ENCODE peak calls at places on chromosomes 1 and 21, in seven cellular contexts. X is K562, V is DND-41, A is left lung, U is astrocyte of the spinal cord, S is cardiac fibroblast, D is tibial nerve. C is an unnamed sample.

GRCh38 chr1:164563821-164564251 is 4.9 kb downstream of the PBX1 start:
- DNase-seq in V (no peak), U (peak; percentile 48), D (no peak), X (no peak), S (peak; percentile 48), A (no peak), C (no peak)

GRCh38 chr1:24902471-24902891 is 27.6 kb downstream of the RUNX3 start:
- DNase-seq in X (no peak), S (no peak), D (no peak), V (no peak), A (no peak), U (no peak), C (no peak)

GRCh38 chr1:11070876-11071275 is 11.1 kb upstream of the SRM start:
- DNase-seq in A (no peak), D (no peak), U (no peak), X (no peak), V (no peak), S (no peak), C (peak; percentile 36)

GRCh38 chr1:184158911-184159701 is 107.6 kb downstream of the TSEN15 start:
- DNase-seq in V (no peak), A (no peak), U (no peak), D (no peak), S (no peak), X (no peak), C (no peak)

GRCh38 chr21:33751120-33751519 is 108.8 kb downstream of the ITSN1 start:
- DNase-seq in X (peak; percentile 81), D (no peak), V (no peak), S (peak; percentile 63), U (no peak), A (no peak), C (no peak)

GRCh38 chr1:184910596-184910995 is 63.7 kb downstream of the NIBAN1 start:
- DNase-seq in V (no peak), D (peak; percentile 83), S (peak; percentile 80), X (no peak), A (no peak), U (no peak), C (no peak)

GRCh38 chr1:216314369-216315095 is 108.7 kb downstream of the USH2A start:
- DNase-seq in X (no peak), U (peak; percentile 17), A (no peak), V (no peak), S (peak; percentile 64), D (no peak), C (no peak)

GRCh38 chr1:151067185-151067584 is 3.4 kb upstream of the GABPB2 start:
- DNase-seq in A (no peak), X (no peak), U (no peak), D (no peak), V (no peak), S (no peak), C (no peak)

GRCh38 chr1:223748773-223749733 is 36.7 kb downstream of the CAPN2 start:
- DNase-seq in A (peak; percentile 95), X (peak; percentile 77), S (peak; percentile 66), V (peak; percentile 49), U (peak; percentile 72), D (peak; percentile 56), C (peak; percentile 94)

GRCh38 chr1:169144941-169145626 is 38.6 kb downstream of the ATP1B1 start:
- DNase-seq in X (peak; percentile 56), D (no peak), V (no peak), A (no peak), S (no peak), U (no peak), C (no peak)

GRCh38 chr1:93778457-93778856 is 96.8 kb upstream of the BCAR3 start:
- DNase-seq in A (no peak), U (no peak), V (no peak), D (no peak), S (no peak), X (no peak), C (no peak)

GRCh38 chr1:9397984-9398526 is 105.4 kb downstream of the SPSB1 start:
- DNase-seq in A (no peak), D (no peak), S (peak; percentile 66), V (peak; percentile 88), U (peak; percentile 85), X (no peak), C (no peak)

GRCh38 chr1:172849653-172850052 is 190.8 kb downstream of the FASLG start:
- DNase-seq in V (no peak), U (no peak), X (no peak), A (no peak), D (no peak), S (no peak), C (no peak)

GRCh38 chr1:173420330-173420806 is 56.8 kb upstream of the PRDX6 start:
- DNase-seq in V (peak; percentile 71), D (peak; percentile 46), S (peak; percentile 92), A (no peak), X (peak; percentile 90), U (peak; percentile 88), C (no peak)

GRCh38 chr1:207838156-207839082 is 72.5 kb downstream of the CD34 start:
- DNase-seq in U (no peak), X (peak; percentile 62), V (no peak), D (no peak), S (no peak), A (no peak), C (no peak)

GRCh38 chr1:200364121-200364759 is 45.6 kb downstream of the ZNF281 start:
- DNase-seq in A (no peak), D (no peak), X (peak; percentile 10), V (no peak), S (peak; percentile 55), U (peak; percentile 50), C (no peak)

GRCh38 chr1:24648919-24649318 is 5.8 kb downstream of the SRRM1 start:
- DNase-seq in A (no peak), X (no peak), D (no peak), U (no peak), S (no peak), V (no peak), C (no peak)

GRCh38 chr1:69982992-69983391 is 222.4 kb downstream of the LRRC40 start:
- DNase-seq in X (no peak), U (peak; percentile 64), V (no peak), A (no peak), S (peak; percentile 78), D (no peak), C (no peak)

GRCh38 chr1:233543338-233544255 is 70.3 kb upstream of the KCNK1 start:
- DNase-seq in U (peak; percentile 88), V (no peak), X (peak; percentile 74), S (peak; percentile 58), D (no peak), A (no peak), C (no peak)

GRCh38 chr1:201258763-201259230 is 24.5 kb upstream of the PKP1 start:
- DNase-seq in V (no peak), A (no peak), D (no peak), X (peak; percentile 18), S (no peak), U (no peak), C (peak; percentile 54)

GRCh38 chr1:113128116-113128515 is 55.1 kb downstream of the LRIG2 start:
- DNase-seq in S (no peak), A (no peak), X (no peak), V (no peak), D (no peak), U (no peak), C (no peak)

GRCh38 chr1:5814046-5814619 is 178.1 kb downstream of the NPHP4 start:
- DNase-seq in V (no peak), D (no peak), S (no peak), X (no peak), A (peak; percentile 68), U (no peak), C (no peak)

GRCh38 chr1:236654511-236654910 is 31.8 kb upstream of the ACTN2 start:
- DNase-seq in A (no peak), X (no peak), U (no peak), D (no peak), V (no peak), S (no peak), C (no peak)

GRCh38 chr21:42688841-42689371 is 35.5 kb downstream of the PDE9A start:
- DNase-seq in V (no peak), U (no peak), S (no peak), A (peak; percentile 74), D (no peak), X (peak; percentile 43), C (peak; percentile 59)
- TF ChIP-seq CTCF in V (peak; percentile 28), U (no peak), S (no peak), A (no peak), D (no peak), X (peak; percentile 61), C (no peak)

DNA sequence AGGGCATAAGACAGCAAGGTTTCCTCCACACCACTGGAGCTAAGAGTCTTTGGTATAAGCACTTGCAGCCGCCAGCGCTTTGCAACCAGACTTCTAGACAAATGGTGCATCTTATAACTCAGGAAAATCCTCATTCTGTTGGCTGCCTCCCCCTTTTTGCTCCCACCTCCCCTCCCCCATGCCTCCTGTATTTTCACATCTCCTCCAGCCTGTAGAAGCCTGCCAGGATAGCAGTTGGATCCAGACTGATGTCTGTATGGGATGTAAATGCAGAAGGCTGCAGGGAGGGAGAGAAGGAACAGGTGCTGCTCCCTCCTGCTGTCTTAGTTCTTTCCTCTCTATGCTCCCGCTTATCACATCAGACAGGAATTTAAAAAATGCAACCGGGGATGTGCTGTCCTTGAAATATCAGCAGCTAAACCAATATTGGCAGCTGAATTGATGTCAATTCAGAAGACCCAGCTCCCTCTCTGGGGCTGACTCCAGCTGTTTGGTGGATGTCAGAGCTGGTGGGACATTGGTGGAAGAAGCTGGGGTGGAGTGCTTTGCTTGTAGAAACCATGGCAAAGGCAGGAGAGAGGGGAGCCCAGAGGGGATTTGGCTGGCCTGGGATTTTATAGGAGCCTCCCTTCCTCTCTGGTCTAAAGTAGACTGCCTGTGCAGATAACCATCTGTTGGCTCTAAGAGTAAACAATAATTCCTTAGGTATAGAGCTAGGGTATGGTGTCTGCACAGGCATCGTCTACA is 53.5 kb downstream of the NFASC start:
- DNase-seq in V (no peak), X (no peak), S (peak; percentile 2), U (no peak), A (no peak), D (no peak), C (no peak)
- H3K4me3 ChIP-seq in V (no peak overlapping the region), X (no peak overlapping the region), S (no peak overlapping the region), U (no peak overlapping the region), A (no peak overlapping the region), D (no peak overlapping the region), C (no peak overlapping the region)

DNA sequence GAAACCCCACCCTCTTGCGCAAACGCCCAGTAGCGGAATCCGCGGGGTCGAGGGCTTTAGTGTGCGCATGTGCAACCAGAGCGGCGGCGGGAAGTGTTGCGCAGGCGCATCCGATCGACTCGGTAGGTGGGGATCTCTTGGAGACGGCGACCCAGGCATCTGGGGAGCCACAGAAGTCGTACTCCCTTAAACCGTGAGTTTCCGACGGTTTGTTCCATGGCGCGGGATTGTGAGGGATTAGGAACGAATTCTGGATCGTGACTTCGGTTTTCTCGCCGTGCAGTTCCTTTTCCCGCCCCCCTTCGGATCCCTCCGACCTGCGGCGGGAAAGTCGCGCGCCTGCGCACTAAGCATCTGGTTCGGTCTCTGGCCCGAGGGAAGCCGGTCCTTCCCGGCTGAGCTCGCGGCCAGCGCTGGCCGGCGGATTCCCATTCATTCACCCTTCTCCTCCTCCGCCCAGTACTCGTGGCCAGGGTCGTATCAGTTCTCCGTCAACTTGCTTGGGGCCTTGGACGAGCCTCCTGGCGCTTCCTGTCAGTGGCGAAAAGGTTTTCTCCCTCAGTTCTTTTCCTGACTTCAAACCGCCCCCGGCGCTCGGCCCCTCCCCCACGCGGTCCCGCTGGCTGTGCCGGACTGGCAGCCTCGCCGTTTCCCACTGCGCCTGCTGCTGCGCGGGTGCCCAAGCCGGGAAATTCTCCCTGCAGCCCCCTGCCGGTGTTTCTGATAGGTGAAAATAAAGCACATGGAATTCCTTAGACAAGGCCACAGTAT is at the start of gene CDC7:
- DNase-seq in S (peak; percentile 96), X (peak; percentile 95), U (peak; percentile 94), A (peak; percentile 96), V (peak; percentile 93), D (peak; percentile 90), C (peak; percentile 94)
- TF ChIP-seq CTCF in S (peak; percentile 26), X (peak; percentile 55), U (peak; percentile 50), A (no peak), V (peak; percentile 59), D (peak; percentile 20), C (no peak)

GRCh38 chr1:16979475-16980327 is 719 bp downstream of the MFAP2 start:
- DNase-seq in S (peak; percentile 69), U (peak; percentile 33), V (no peak), A (no peak), X (no peak), D (no peak), C (no peak)
- H3K4me3 ChIP-seq in S (peak overlapping the region; percentile 82), U (peak overlapping the region; percentile 79), V (no peak overlapping the region), A (peak overlapping the region; percentile 25), X (no peak overlapping the region), D (peak overlapping the region; percentile 28), C (peak overlapping the region; percentile 10)